ENCODE peak calls at places on chromosome 2, in nine cellular contexts. One of them, this sample, is unnamed.

GRCh38 chr2:148813603-148814065 is 61.4 kb upstream of the KIF5C start:
- DNase-seq in NCI-H1436 treated with DMSO at 0.1 percent for 48 hours: no peak
- DNase-seq in cardiac fibroblast: no peak
- DNase-seq in fibroblast of mammary gland: no peak
- DNase-seq in heart left ventricle: no peak
- DNase-seq in glutamatergic neuron: peak
- DNase-seq in T-cell: peak
- DNase-seq in A549: no peak
- DNase-seq in transverse colon: peak
- DNase-seq in this sample: no peak

GRCh38 chr2:235312571-235312970 is 181.3 kb upstream of the AGAP1 start:
- DNase-seq in NCI-H1436 treated with DMSO at 0.1 percent for 48 hours: no peak
- DNase-seq in cardiac fibroblast: no peak
- DNase-seq in fibroblast of mammary gland: no peak
- DNase-seq in heart left ventricle: no peak
- DNase-seq in glutamatergic neuron: no peak
- DNase-seq in T-cell: no peak
- DNase-seq in A549: no peak
- DNase-seq in transverse colon: peak
- DNase-seq in this sample: no peak

GRCh38 chr2:138061961-138062360 is 97.7 kb downstream of the HNMT start:
- DNase-seq in NCI-H1436 treated with DMSO at 0.1 percent for 48 hours: no peak
- DNase-seq in cardiac fibroblast: no peak
- DNase-seq in fibroblast of mammary gland: no peak
- DNase-seq in heart left ventricle: no peak
- DNase-seq in glutamatergic neuron: no peak
- DNase-seq in T-cell: no peak
- DNase-seq in A549: no peak
- DNase-seq in transverse colon: no peak
- DNase-seq in this sample: no peak

GRCh38 chr2:152646775-152647174 is 70.5 kb downstream of the PRPF40A start:
- DNase-seq in NCI-H1436 treated with DMSO at 0.1 percent for 48 hours: no peak
- DNase-seq in cardiac fibroblast: peak
- DNase-seq in fibroblast of mammary gland: peak
- DNase-seq in heart left ventricle: no peak
- DNase-seq in glutamatergic neuron: no peak
- DNase-seq in T-cell: no peak
- DNase-seq in A549: peak
- DNase-seq in transverse colon: no peak
- DNase-seq in this sample: peak

GRCh38 chr2:71720283-71720560 is 266.9 kb downstream of the DYSF start:
- DNase-seq in NCI-H1436 treated with DMSO at 0.1 percent for 48 hours: no peak
- DNase-seq in cardiac fibroblast: no peak
- DNase-seq in fibroblast of mammary gland: no peak
- DNase-seq in heart left ventricle: no peak
- DNase-seq in glutamatergic neuron: no peak
- DNase-seq in T-cell: no peak
- DNase-seq in A549: no peak
- DNase-seq in transverse colon: no peak
- DNase-seq in this sample: no peak

GRCh38 chr2:101999122-101999789 is 7.5 kb downstream of the IL1R2 start:
- DNase-seq in NCI-H1436 treated with DMSO at 0.1 percent for 48 hours: no peak
- DNase-seq in cardiac fibroblast: peak
- DNase-seq in fibroblast of mammary gland: peak
- DNase-seq in heart left ventricle: no peak
- DNase-seq in glutamatergic neuron: no peak
- DNase-seq in T-cell: no peak
- DNase-seq in A549: peak
- DNase-seq in transverse colon: peak
- DNase-seq in this sample: no peak

GRCh38 chr2:141109633-141110032 is 1021.2 kb downstream of the LRP1B start:
- DNase-seq in NCI-H1436 treated with DMSO at 0.1 percent for 48 hours: no peak
- DNase-seq in cardiac fibroblast: no peak
- DNase-seq in fibroblast of mammary gland: peak
- DNase-seq in heart left ventricle: no peak
- DNase-seq in glutamatergic neuron: no peak
- DNase-seq in T-cell: no peak
- DNase-seq in A549: peak
- DNase-seq in transverse colon: no peak
- DNase-seq in this sample: peak

GRCh38 chr2:6525371-6525770 is 340.3 kb downstream of the CMPK2 start:
- DNase-seq in NCI-H1436 treated with DMSO at 0.1 percent for 48 hours: no peak
- DNase-seq in cardiac fibroblast: no peak
- DNase-seq in fibroblast of mammary gland: no peak
- DNase-seq in heart left ventricle: no peak
- DNase-seq in glutamatergic neuron: peak
- DNase-seq in T-cell: no peak
- DNase-seq in A549: no peak
- DNase-seq in transverse colon: no peak
- DNase-seq in this sample: no peak

GRCh38 chr2:169705927-169706326 is 11.7 kb downstream of the PHOSPHO2 start:
- DNase-seq in NCI-H1436 treated with DMSO at 0.1 percent for 48 hours: no peak
- DNase-seq in cardiac fibroblast: no peak
- DNase-seq in fibroblast of mammary gland: peak
- DNase-seq in heart left ventricle: no peak
- DNase-seq in glutamatergic neuron: no peak
- DNase-seq in T-cell: no peak
- DNase-seq in A549: no peak
- DNase-seq in transverse colon: no peak
- DNase-seq in this sample: no peak

GRCh38 chr2:239590276-239590675 is 189.5 kb upstream of the HDAC4 start:
- DNase-seq in NCI-H1436 treated with DMSO at 0.1 percent for 48 hours: no peak
- DNase-seq in cardiac fibroblast: no peak
- DNase-seq in fibroblast of mammary gland: no peak
- DNase-seq in heart left ventricle: no peak
- DNase-seq in glutamatergic neuron: no peak
- DNase-seq in T-cell: no peak
- DNase-seq in A549: no peak
- DNase-seq in transverse colon: no peak
- DNase-seq in this sample: no peak

GRCh38 chr2:102065675-102066252 is 74.0 kb downstream of the IL1R2 start:
- DNase-seq in NCI-H1436 treated with DMSO at 0.1 percent for 48 hours: no peak
- DNase-seq in cardiac fibroblast: peak
- DNase-seq in fibroblast of mammary gland: peak
- DNase-seq in heart left ventricle: no peak
- DNase-seq in glutamatergic neuron: no peak
- DNase-seq in T-cell: no peak
- DNase-seq in A549: peak
- DNase-seq in transverse colon: no peak
- DNase-seq in this sample: no peak

GRCh38 chr2:46537624-46538023 is 58.3 kb downstream of the TMEM247 start:
- DNase-seq in NCI-H1436 treated with DMSO at 0.1 percent for 48 hours: no peak
- DNase-seq in cardiac fibroblast: peak
- DNase-seq in fibroblast of mammary gland: peak
- DNase-seq in heart left ventricle: no peak
- DNase-seq in glutamatergic neuron: no peak
- DNase-seq in T-cell: no peak
- DNase-seq in A549: no peak
- DNase-seq in transverse colon: no peak
- DNase-seq in this sample: no peak

GRCh38 chr2:47402555-47402804 is 476 bp upstream of the MSH2 start:
- DNase-seq in NCI-H1436 treated with DMSO at 0.1 percent for 48 hours: no peak
- DNase-seq in cardiac fibroblast: peak
- DNase-seq in fibroblast of mammary gland: peak
- DNase-seq in heart left ventricle: no peak
- DNase-seq in glutamatergic neuron: no peak
- DNase-seq in T-cell: no peak
- DNase-seq in A549: no peak
- DNase-seq in transverse colon: no peak
- DNase-seq in this sample: no peak

GRCh38 chr2:176518823-176519222 is 249.6 kb downstream of the MTX2 start:
- DNase-seq in NCI-H1436 treated with DMSO at 0.1 percent for 48 hours: no peak
- DNase-seq in cardiac fibroblast: no peak
- DNase-seq in fibroblast of mammary gland: no peak
- DNase-seq in heart left ventricle: peak
- DNase-seq in glutamatergic neuron: no peak
- DNase-seq in T-cell: no peak
- DNase-seq in A549: peak
- DNase-seq in transverse colon: no peak
- DNase-seq in this sample: no peak

GRCh38 chr2:25279091-25279651 is 62.6 kb downstream of the DNMT3A start:
- DNase-seq in NCI-H1436 treated with DMSO at 0.1 percent for 48 hours: no peak
- DNase-seq in cardiac fibroblast: no peak
- DNase-seq in fibroblast of mammary gland: peak
- DNase-seq in heart left ventricle: peak
- DNase-seq in glutamatergic neuron: no peak
- DNase-seq in T-cell: no peak
- DNase-seq in A549: no peak
- DNase-seq in transverse colon: peak
- DNase-seq in this sample: no peak

GRCh38 chr2:181685150-181685688 is 4.9 kb upstream of the NEUROD1 start:
- DNase-seq in NCI-H1436 treated with DMSO at 0.1 percent for 48 hours: no peak
- DNase-seq in cardiac fibroblast: no peak
- DNase-seq in fibroblast of mammary gland: peak
- DNase-seq in heart left ventricle: no peak
- DNase-seq in glutamatergic neuron: no peak
- DNase-seq in T-cell: no peak
- DNase-seq in A549: no peak
- DNase-seq in transverse colon: no peak
- DNase-seq in this sample: no peak

GRCh38 chr2:188079176-188079575 is 212.5 kb upstream of the GULP1 start:
- DNase-seq in NCI-H1436 treated with DMSO at 0.1 percent for 48 hours: no peak
- DNase-seq in cardiac fibroblast: peak
- DNase-seq in fibroblast of mammary gland: peak
- DNase-seq in heart left ventricle: no peak
- DNase-seq in glutamatergic neuron: no peak
- DNase-seq in T-cell: no peak
- DNase-seq in A549: no peak
- DNase-seq in transverse colon: no peak
- DNase-seq in this sample: peak

GRCh38 chr2:229330952-229331351 is 59.9 kb upstream of the PID1 start:
- DNase-seq in NCI-H1436 treated with DMSO at 0.1 percent for 48 hours: no peak
- DNase-seq in cardiac fibroblast: no peak
- DNase-seq in fibroblast of mammary gland: no peak
- DNase-seq in heart left ventricle: peak
- DNase-seq in glutamatergic neuron: no peak
- DNase-seq in T-cell: no peak
- DNase-seq in A549: no peak
- DNase-seq in transverse colon: no peak
- DNase-seq in this sample: no peak

GRCh38 chr2:8684885-8685696 is 3.2 kb downstream of the ID2 start:
- DNase-seq in NCI-H1436 treated with DMSO at 0.1 percent for 48 hours: no peak
- DNase-seq in cardiac fibroblast: peak
- DNase-seq in fibroblast of mammary gland: no peak
- DNase-seq in heart left ventricle: peak
- DNase-seq in glutamatergic neuron: peak
- DNase-seq in T-cell: peak
- DNase-seq in A549: peak
- DNase-seq in transverse colon: peak
- DNase-seq in this sample: no peak

GRCh38 chr2:132999421-132999820 is 329.4 kb upstream of the LYPD1 start:
- DNase-seq in NCI-H1436 treated with DMSO at 0.1 percent for 48 hours: no peak
- DNase-seq in cardiac fibroblast: no peak
- DNase-seq in fibroblast of mammary gland: no peak
- DNase-seq in heart left ventricle: no peak
- DNase-seq in glutamatergic neuron: no peak
- DNase-seq in T-cell: no peak
- DNase-seq in A549: no peak
- DNase-seq in transverse colon: no peak
- DNase-seq in this sample: no peak

GRCh38 chr2:42047488-42048317 is at the start of gene PKDCC:
- DNase-seq in NCI-H1436 treated with DMSO at 0.1 percent for 48 hours: no peak
- DNase-seq in cardiac fibroblast: peak
- DNase-seq in fibroblast of mammary gland: peak
- DNase-seq in heart left ventricle: peak
- DNase-seq in glutamatergic neuron: peak
- DNase-seq in T-cell: peak
- DNase-seq in A549: peak
- DNase-seq in transverse colon: peak
- DNase-seq in this sample: peak

GRCh38 chr2:208142925-208143799 is 2.8 kb downstream of the CRYGB start:
- DNase-seq in NCI-H1436 treated with DMSO at 0.1 percent for 48 hours: peak
- DNase-seq in cardiac fibroblast: no peak
- DNase-seq in fibroblast of mammary gland: no peak
- DNase-seq in heart left ventricle: no peak
- DNase-seq in glutamatergic neuron: no peak
- DNase-seq in T-cell: no peak
- DNase-seq in A549: no peak
- DNase-seq in transverse colon: no peak
- DNase-seq in this sample: no peak

GRCh38 chr2:235669269-235669831 is 175.5 kb downstream of the AGAP1 start:
- DNase-seq in NCI-H1436 treated with DMSO at 0.1 percent for 48 hours: peak
- DNase-seq in cardiac fibroblast: peak
- DNase-seq in fibroblast of mammary gland: peak
- DNase-seq in heart left ventricle: peak
- DNase-seq in glutamatergic neuron: peak
- DNase-seq in T-cell: peak
- DNase-seq in A549: peak
- DNase-seq in transverse colon: peak
- DNase-seq in this sample: peak